ENCODE peak calls at places on chromosomes 11 and 22, in nine cellular contexts. Y, F, C, T, Q, J, U, M and I are unnamed samples.

GRCh38 chr11:46710821-46711269 is 8.2 kb upstream of the F2 start:
- DNase-seq in Y (no peak), F (no peak), C (peak), T (peak), Q (no peak), J (no peak), U (peak), M (peak), I (peak)

GRCh38 chr11:38163526-38163925 is 1565.5 kb upstream of the RAG2 start:
- DNase-seq in Y (no peak), F (no peak), C (no peak), T (no peak), Q (no peak), J (no peak), U (no peak), M (no peak), I (no peak)

GRCh38 chr11:16223558-16223957 is 132.8 kb downstream of the SOX6 start:
- DNase-seq in Y (no peak), F (no peak), C (no peak), T (no peak), Q (no peak), J (no peak), U (no peak), M (no peak), I (no peak)

GRCh38 chr11:115848080-115848479 is 343.9 kb upstream of the CADM1 start:
- DNase-seq in Y (no peak), F (no peak), C (no peak), T (no peak), Q (no peak), J (no peak), U (no peak), M (no peak), I (no peak)

GRCh38 chr11:19013181-19013857 is 47.2 kb downstream of the MRGPRX2 start:
- DNase-seq in Y (no peak), F (no peak), C (no peak), T (peak), Q (no peak), J (no peak), U (no peak), M (no peak), I (no peak)

GRCh38 chr11:86355256-86355655 is 19.4 kb upstream of the CCDC81 start:
- DNase-seq in Y (no peak), F (no peak), C (no peak), T (peak), Q (no peak), J (no peak), U (no peak), M (no peak), I (no peak)

GRCh38 chr11:396948-397548 is 3.0 kb downstream of the PKP3 start:
- DNase-seq in Y (no peak), F (no peak), C (peak), T (peak), Q (peak), J (peak), U (peak), M (peak), I (no peak)

GRCh38 chr11:63508009-63508408 is 2.1 kb downstream of the LGALS12 start:
- DNase-seq in Y (no peak), F (no peak), C (no peak), T (peak), Q (peak), J (peak), U (peak), M (peak), I (no peak)

GRCh38 chr11:12914401-12914912 is 94.7 kb upstream of the RASSF10 start:
- DNase-seq in Y (no peak), F (peak), C (peak), T (peak), Q (peak), J (peak), U (no peak), M (no peak), I (peak)

GRCh38 chr11:36057372-36058045 is 113.6 kb downstream of the LDLRAD3 start:
- DNase-seq in Y (no peak), F (no peak), C (peak), T (peak), Q (no peak), J (no peak), U (peak), M (no peak), I (no peak)

GRCh38 chr11:371716-372590 is 2.7 kb downstream of the B4GALNT4 start:
- DNase-seq in Y (no peak), F (no peak), C (no peak), T (no peak), Q (no peak), J (no peak), U (no peak), M (no peak), I (no peak)

GRCh38 chr11:111585371-111585770 is 16.9 kb upstream of the SIK2 start:
- DNase-seq in Y (no peak), F (no peak), C (peak), T (peak), Q (no peak), J (no peak), U (peak), M (no peak), I (no peak)

GRCh38 chr11:14551380-14551779 is 31.2 kb upstream of the PSMA1 start:
- DNase-seq in Y (no peak), F (no peak), C (no peak), T (no peak), Q (no peak), J (no peak), U (no peak), M (no peak), I (no peak)

GRCh38 chr11:95453616-95454118 is 222.7 kb upstream of the SESN3 start:
- DNase-seq in Y (no peak), F (no peak), C (peak), T (no peak), Q (no peak), J (peak), U (no peak), M (no peak), I (no peak)

GRCh38 chr11:66231561-66231960 is 36.9 kb upstream of the RAB1B start:
- DNase-seq in Y (no peak), F (no peak), C (no peak), T (no peak), Q (peak), J (no peak), U (no peak), M (no peak), I (no peak)

GRCh38 chr11:128188346-128189115 is 398.8 kb downstream of the ETS1 start:
- DNase-seq in Y (no peak), F (no peak), C (no peak), T (no peak), Q (no peak), J (no peak), U (no peak), M (no peak), I (no peak)

GRCh38 chr11:72379384-72380131 is 54.8 kb downstream of the CLPB start:
- DNase-seq in Y (no peak), F (no peak), C (no peak), T (no peak), Q (no peak), J (no peak), U (no peak), M (no peak), I (no peak)

GRCh38 chr22:45866398-45867117 is 110.4 kb downstream of the WNT7B start:
- DNase-seq in Y (no peak), F (no peak), C (no peak), T (no peak), Q (no peak), J (no peak), U (no peak), M (peak), I (no peak)

GRCh38 chr22:27705391-27706080 is 96.0 kb downstream of the MN1 start:
- DNase-seq in Y (no peak), F (no peak), C (no peak), T (no peak), Q (no peak), J (no peak), U (peak), M (no peak), I (no peak)